ENCODE peak calls at places on chromosomes 1 and 21, in ten cellular contexts. W is foreskin fibroblast, F is H9, U is A549, N is CMK, G is activated T-cell treated with anti-CD3 and anti-CD28 coated beads for 1 hour, Q is T-helper 17 cell, Y is kidney, I is EL, X is H54. P is an unnamed sample.

GRCh38 chr1:231091853-231092301 is 51.8 kb upstream of the FAM89A start:
- DNase-seq in X (peak), I (peak), W (peak), Y (no peak), N (no peak), U (peak), Q (peak), F (peak), G (peak), P (no peak)

GRCh38 chr1:83901547-83902155 is 97.3 kb downstream of the TTLL7 start:
- DNase-seq in X (no peak), Q (no peak), W (peak), I (peak), Y (no peak), G (no peak), U (peak), N (no peak), F (no peak), P (peak)

GRCh38 chr1:55504306-55504706 is 289.1 kb upstream of the USP24 start:
- DNase-seq in N (no peak), F (no peak), I (no peak), G (no peak), U (no peak), X (no peak), W (no peak), Y (no peak), Q (no peak), P (no peak)

GRCh38 chr1:77687519-77687906 is 5.1 kb upstream of the ZZZ3 start:
- DNase-seq in G (no peak), W (no peak), U (no peak), X (no peak), Q (no peak), I (no peak), Y (peak), F (peak), N (no peak), P (no peak)

GRCh38 chr21:17370263-17370662 is 142.6 kb upstream of the CXADR start:
- DNase-seq in N (no peak), U (no peak), F (no peak), Q (no peak), I (no peak), W (no peak), Y (no peak), X (no peak), G (no peak), P (no peak)

GRCh38 chr1:205793959-205794730 is 18.9 kb downstream of the SLC41A1 start:
- DNase-seq in U (no peak), Q (no peak), G (no peak), N (no peak), Y (no peak), I (no peak), W (no peak), X (no peak), F (no peak), P (no peak)

GRCh38 chr1:32798191-32798590 is 19.0 kb downstream of the YARS1 start:
- DNase-seq in I (peak), W (peak), U (no peak), Y (no peak), X (peak), G (no peak), Q (no peak), N (no peak), F (no peak), P (no peak)

GRCh38 chr1:206684478-206685255 is at the start of gene MAPKAPK2:
- DNase-seq in X (peak), W (peak), U (peak), F (peak), Y (peak), N (no peak), G (peak), Q (peak), I (peak), P (no peak)

GRCh38 chr1:245999697-246000637 is 507.1 kb downstream of the SMYD3 start:
- DNase-seq in Y (no peak), X (no peak), I (no peak), W (no peak), N (no peak), Q (no peak), G (no peak), U (no peak), F (no peak), P (no peak)

GRCh38 chr1:221435510-221435909 is 306.4 kb downstream of the DUSP10 start:
- DNase-seq in W (peak), U (peak), F (no peak), Y (no peak), G (no peak), X (peak), N (peak), Q (no peak), I (peak), P (peak)

GRCh38 chr1:100423832-100424337 is 71.6 kb downstream of the CDC14A start:
- DNase-seq in Q (no peak), W (no peak), G (no peak), F (no peak), N (no peak), I (no peak), X (no peak), Y (no peak), U (no peak), P (no peak)

GRCh38 chr1:155307247-155307740 is 1.4 kb upstream of the FDPS start:
- DNase-seq in G (no peak), Y (no peak), U (no peak), X (no peak), W (no peak), F (peak), I (peak), Q (no peak), N (no peak), P (no peak)

GRCh38 chr1:220787069-220787614 is 429 bp downstream of the MTARC1 start:
- DNase-seq in I (no peak), F (peak), G (no peak), U (peak), Q (no peak), X (no peak), N (no peak), Y (peak), W (no peak), P (no peak)

GRCh38 chr1:234541281-234541975 is 62.4 kb upstream of the TARBP1 start:
- DNase-seq in Y (no peak), I (peak), F (no peak), X (no peak), U (no peak), G (no peak), Q (no peak), W (peak), N (no peak), P (no peak)